ENCODE peak calls at places on chromosome 19, in six cellular contexts. E is tibial artery, G is lung, F is PC-3, B is IMR-90, T is mammary epithelial cell. C is an unnamed sample.

GRCh38 chr19:47682939-47683338 is 30.3 kb upstream of the EHD2 start:
- DNase-seq in E (no peak), G (no peak), F (no peak), B (peak; percentile 24), T (no peak), C (no peak)

GRCh38 chr19:30733826-30734550 is 361.8 kb downstream of the ZNF536 start:
- DNase-seq in E (no peak), G (no peak), F (no peak), B (no peak), T (no peak), C (no peak)

GRCh38 chr19:16042533-16043085 is 33.7 kb upstream of the TPM4 start:
- DNase-seq in E (no peak), G (no peak), F (peak; percentile 9), B (peak; percentile 19), T (no peak), C (no peak)

GRCh38 chr19:43562698-43563241 is 12.6 kb downstream of the XRCC1 start:
- DNase-seq in E (peak; percentile 82), G (peak; percentile 72), F (peak; percentile 71), B (peak; percentile 76), T (peak; percentile 75), C (peak; percentile 29)

GRCh38 chr19:13732337-13732736 is 32.0 kb upstream of the MRI1 start:
- DNase-seq in E (no peak), G (no peak), F (no peak), B (no peak), T (no peak), C (no peak)

GRCh38 chr19:39725995-39726394 is 11.8 kb downstream of the CLC start:
- DNase-seq in E (no peak), G (no peak), F (no peak), B (no peak), T (no peak), C (no peak)

GRCh38 chr19:8473652-8474476 is 28.6 kb downstream of the PRAM1 start:
- DNase-seq in E (no peak), G (no peak), F (no peak), B (no peak), T (no peak), C (no peak)

GRCh38 chr19:42467437-42467760 is 24.7 kb upstream of the CXCL17 start:
- DNase-seq in E (no peak), G (no peak), F (no peak), B (no peak), T (no peak), C (no peak)

GRCh38 chr19:47445937-47446402 is 25.7 kb downstream of the SLC8A2 start:
- DNase-seq in E (no peak), G (peak; percentile 42), F (peak; percentile 25), B (no peak), T (no peak), C (no peak)

GRCh38 chr19:42683917-42684513 is 56.3 kb downstream of the PSG3 start:
- DNase-seq in E (no peak), G (no peak), F (peak; percentile 53), B (peak; percentile 31), T (peak; percentile 11), C (no peak)

GRCh38 chr19:3382460-3383100 is 16.2 kb downstream of the NFIC start:
- DNase-seq in E (no peak), G (no peak), F (no peak), B (no peak), T (no peak), C (no peak)

GRCh38 chr19:1873524-1874473 is 10.4 kb upstream of the KLF16 start:
- DNase-seq in E (no peak), G (no peak), F (no peak), B (no peak), T (no peak), C (no peak)

GRCh38 chr19:12838182-12838890 is at the start of gene MAST1:
- DNase-seq in E (no peak), G (no peak), F (peak; percentile 80), B (no peak), T (no peak), C (no peak)

GRCh38 chr19:33444238-33444992 is 70.9 kb downstream of the CEBPG start:
- DNase-seq in E (no peak), G (no peak), F (no peak), B (no peak), T (no peak), C (no peak)

GRCh38 chr19:6767081-6767356 is 216 bp downstream of the SH2D3A start:
- DNase-seq in E (no peak), G (no peak), F (peak; percentile 90), B (no peak), T (peak; percentile 85), C (no peak)

GRCh38 chr19:49780861-49781260 is 14.1 kb downstream of the AP2A1 start:
- DNase-seq in E (no peak), G (no peak), F (no peak), B (no peak), T (no peak), C (no peak)
- H3K4me3 ChIP-seq in E (no peak overlapping the region), G (no peak overlapping the region), F (no peak overlapping the region), B (no peak overlapping the region), T (no peak overlapping the region), C (no peak overlapping the region)

GRCh38 chr19:18428837-18429674 is 8.9 kb downstream of the ISYNA1 start:
- DNase-seq in E (no peak), G (no peak), F (no peak), B (peak; percentile 72), T (no peak), C (no peak)
- TF ChIP-seq CTCF in E (no peak), G (no peak), F (no peak), B (no peak), T (no peak), C (peak; percentile 4)

GRCh38 chr19:35858311-35858710 is 1.6 kb downstream of the KIRREL2 start:
- DNase-seq in E (no peak), G (no peak), F (no peak), B (no peak), T (no peak), C (no peak)

GRCh38 chr19:35860818-35861639 is 4.3 kb downstream of the KIRREL2 start:
- DNase-seq in E (no peak), G (no peak), F (no peak), B (no peak), T (no peak), C (no peak)

GRCh38 chr19:35860436-35860817 is 3.7 kb downstream of the KIRREL2 start:
- DNase-seq in E (no peak), G (no peak), F (no peak), B (no peak), T (no peak), C (no peak)

GRCh38 chr19:35861640-35862160 is 5.0 kb downstream of the KIRREL2 start:
- DNase-seq in E (no peak), G (no peak), F (no peak), B (no peak), T (no peak), C (no peak)

GRCh38 chr19:35859414-35859813 is 2.7 kb downstream of the KIRREL2 start:
- DNase-seq in E (no peak), G (no peak), F (no peak), B (no peak), T (no peak), C (no peak)
- H3K27me3 ChIP-seq in E (peaks cover 76% of the 10 kb centered on the region), G (peaks cover 10% of the 10 kb centered on the region), F (peaks cover 15% of the 10 kb centered on the region), B (peaks cover 79% of the 10 kb centered on the region), T (peaks cover 15% of the 10 kb centered on the region), C (peaks cover 75% of the 10 kb centered on the region)

DNA sequence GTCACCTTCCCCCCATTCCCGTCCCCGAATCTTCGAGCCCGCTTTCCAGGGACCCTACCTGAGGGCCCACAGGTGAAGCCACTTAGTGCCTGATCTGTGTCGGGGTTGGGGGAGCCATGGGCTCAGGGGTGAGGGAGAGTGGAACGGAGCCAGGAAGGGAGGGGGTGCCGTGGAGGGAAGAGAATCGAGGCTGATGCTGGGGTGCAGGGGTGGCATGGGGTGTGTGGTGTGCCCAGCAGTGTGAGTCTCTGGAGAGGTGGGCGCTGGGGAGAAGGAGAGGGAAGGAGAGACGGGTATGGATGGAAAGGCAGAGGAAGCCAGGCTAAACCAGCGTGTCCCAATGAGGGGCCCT is 1.1 kb upstream of the HPN start:
- DNase-seq in E (no peak), G (no peak), F (no peak), B (no peak), T (no peak), C (no peak)
- H3K4me3 ChIP-seq in E (no peak overlapping the region), G (no peak overlapping the region), F (no peak overlapping the region), B (no peak overlapping the region), T (no peak overlapping the region), C (no peak overlapping the region)

C was measured in kidney epithelial cell.